ENCODE peak calls at places on chromosomes 3 and 15, in ten cellular contexts. Z, F, T, S, N, Q, G, P, O and M are unnamed samples.

GRCh38 chr15:92056875-92057274 is 203.4 kb downstream of the SLCO3A1 start:
- DNase-seq in Z (no peak), F (no peak), T (no peak), S (no peak), N (no peak), Q (no peak), G (peak; percentile 16), P (no peak), O (no peak), M (no peak)

GRCh38 chr15:73607405-73607804 is 25.8 kb downstream of the NPTN start:
- DNase-seq in Z (no peak), F (no peak), T (no peak), S (no peak), N (no peak), Q (no peak), G (no peak), P (no peak), O (no peak), M (no peak)

GRCh38 chr3:187315872-187316271 is 24.3 kb upstream of the MASP1 start:
- DNase-seq in Z (no peak), F (no peak), T (no peak), S (no peak), N (no peak), Q (no peak), G (no peak), P (no peak), O (no peak), M (no peak)

GRCh38 chr3:38102073-38102844 is 34.7 kb downstream of the ACAA1 start:
- DNase-seq in Z (no peak), F (no peak), T (no peak), S (no peak), N (no peak), Q (no peak), G (no peak), P (no peak), O (no peak), M (no peak)

GRCh38 chr3:73848173-73848751 is 223.5 kb upstream of the PDZRN3 start:
- DNase-seq in Z (peak; percentile 1), F (peak; percentile 65), T (peak; percentile 4), S (peak; percentile 22), N (no peak), Q (no peak), G (no peak), P (peak; percentile 42), O (no peak), M (no peak)

GRCh38 chr15:96626936-96627577 is 296.6 kb downstream of the NR2F2 start:
- DNase-seq in Z (no peak), F (peak; percentile 6), T (no peak), S (no peak), N (no peak), Q (no peak), G (no peak), P (no peak), O (no peak), M (no peak)

GRCh38 chr3:38229036-38229435 is 36.6 kb upstream of the SLC22A13 start:
- DNase-seq in Z (no peak), F (peak; percentile 12), T (no peak), S (no peak), N (no peak), Q (no peak), G (no peak), P (no peak), O (no peak), M (no peak)

GRCh38 chr3:12131351-12131750 is 27.4 kb downstream of the TIMP4 start:
- DNase-seq in Z (no peak), F (no peak), T (no peak), S (no peak), N (no peak), Q (no peak), G (no peak), P (no peak), O (no peak), M (no peak)

GRCh38 chr15:63407612-63408011 is 26.0 kb upstream of the CA12 start:
- DNase-seq in Z (peak; percentile 81), F (no peak), T (no peak), S (no peak), N (no peak), Q (no peak), G (no peak), P (no peak), O (no peak), M (no peak)

GRCh38 chr15:78304487-78305413 is 5.3 kb upstream of the SKIC8 start:
- DNase-seq in Z (no peak), F (no peak), T (no peak), S (no peak), N (no peak), Q (no peak), G (no peak), P (no peak), O (no peak), M (no peak)

GRCh38 chr3:85574306-85574705 is 615.5 kb downstream of the CADM2 start:
- DNase-seq in Z (no peak), F (peak; percentile 51), T (no peak), S (no peak), N (no peak), Q (no peak), G (no peak), P (no peak), O (no peak), M (no peak)

GRCh38 chr3:117133066-117133465 is 423.5 kb downstream of the TUSC7 start:
- DNase-seq in Z (no peak), F (no peak), T (no peak), S (no peak), N (no peak), Q (no peak), G (no peak), P (no peak), O (no peak), M (no peak)

GRCh38 chr15:69324031-69324430 is 25.3 kb downstream of the PAQR5 start:
- DNase-seq in Z (no peak), F (no peak), T (no peak), S (no peak), N (no peak), Q (no peak), G (no peak), P (no peak), O (no peak), M (no peak)

GRCh38 chr15:68578960-68579935 is at the start of gene CORO2B:
- DNase-seq in Z (peak; percentile 12), F (peak; percentile 53), T (no peak), S (peak; percentile 11), N (no peak), Q (no peak), G (peak; percentile 83), P (no peak), O (no peak), M (peak; percentile 83)

GRCh38 chr3:31699309-31699953 is 166.7 kb downstream of the STT3B start:
- DNase-seq in Z (no peak), F (peak; percentile 50), T (no peak), S (no peak), N (no peak), Q (no peak), G (no peak), P (no peak), O (no peak), M (no peak)

GRCh38 chr15:92149029-92149428 is 244.7 kb upstream of the ST8SIA2 start:
- DNase-seq in Z (no peak), F (no peak), T (no peak), S (no peak), N (no peak), Q (no peak), G (no peak), P (peak; percentile 58), O (no peak), M (no peak)

GRCh38 chr3:24139463-24140412 is 194.7 kb downstream of the NR1D2 start:
- DNase-seq in Z (no peak), F (no peak), T (no peak), S (no peak), N (no peak), Q (no peak), G (no peak), P (peak; percentile 73), O (no peak), M (no peak)

GRCh38 chr3:20125912-20126311 is 60.1 kb downstream of the SGO1 start:
- DNase-seq in Z (no peak), F (no peak), T (peak; percentile 2), S (no peak), N (peak; percentile 23), Q (no peak), G (no peak), P (no peak), O (peak; percentile 54), M (no peak)

GRCh38 chr15:83694030-83694429 is 40.1 kb downstream of the ADAMTSL3 start:
- DNase-seq in Z (no peak), F (peak; percentile 75), T (peak; percentile 19), S (no peak), N (no peak), Q (no peak), G (no peak), P (no peak), O (no peak), M (no peak)

GRCh38 chr15:25091421-25092158 is 136.8 kb downstream of the SNRPN start:
- DNase-seq in Z (no peak), F (no peak), T (no peak), S (no peak), N (no peak), Q (no peak), G (no peak), P (no peak), O (no peak), M (no peak)

GRCh38 chr3:172846103-172846561 is 95.6 kb downstream of the ECT2 start:
- DNase-seq in Z (no peak), F (no peak), T (no peak), S (no peak), N (no peak), Q (no peak), G (no peak), P (no peak), O (peak; percentile 59), M (no peak)

GRCh38 chr3:125039041-125039896 is 16.5 kb downstream of the HEG1 start:
- DNase-seq in Z (no peak), F (no peak), T (no peak), S (no peak), N (no peak), Q (no peak), G (no peak), P (no peak), O (no peak), M (no peak)

GRCh38 chr3:141110322-141110721 is 59.2 kb downstream of the SPSB4 start:
- DNase-seq in Z (no peak), F (no peak), T (no peak), S (no peak), N (no peak), Q (no peak), G (no peak), P (no peak), O (no peak), M (no peak)

GRCh38 chr3:136818191-136818850 is 605 bp upstream of the SLC35G2 start:
- DNase-seq in Z (no peak), F (peak; percentile 96), T (no peak), S (no peak), N (peak; percentile 20), Q (no peak), G (peak; percentile 82), P (peak; percentile 60), O (peak; percentile 41), M (no peak)

GRCh38 chr3:159499031-159499793 is 489.4 kb upstream of the IL12A start:
- DNase-seq in Z (no peak), F (peak; percentile 71), T (peak; percentile 39), S (no peak), N (no peak), Q (no peak), G (no peak), P (no peak), O (no peak), M (no peak)

GRCh38 chr15:72784233-72784876 is 797 bp upstream of the ADPGK start:
- DNase-seq in Z (peak; percentile 59), F (peak; percentile 91), T (peak; percentile 23), S (peak; percentile 53), N (no peak), Q (no peak), G (no peak), P (peak; percentile 79), O (peak; percentile 96), M (no peak)

GRCh38 chr15:66682865-66683264 is 19.2 kb upstream of the SMAD6 start:
- DNase-seq in Z (no peak), F (peak; percentile 73), T (peak; percentile 82), S (no peak), N (no peak), Q (no peak), G (no peak), P (no peak), O (peak; percentile 29), M (no peak)

GRCh38 chr3:193301441-193301840 is 60.4 kb downstream of the PLAAT1 start:
- DNase-seq in Z (no peak), F (peak; percentile 39), T (no peak), S (no peak), N (no peak), Q (no peak), G (no peak), P (no peak), O (no peak), M (no peak)